ENCODE peak calls at places on chromosomes 5 and 9, in four cellular contexts. T is GM12878, H is K562, L is HepG2. O is an unnamed sample.

GRCh38 chr5:79512692-79513518 is 1.0 kb downstream of the HOMER1 start:
- DNase-seq in T (no peak), H (peak; percentile 48), L (no peak), O (no peak)

GRCh38 chr9:35726876-35727438 is 5.0 kb downstream of the TLN1 start:
- DNase-seq in T (no peak), H (no peak), L (peak; percentile 35), O (no peak)

GRCh38 chr5:87829214-87829551 is 416.5 kb upstream of the CCNH start:
- DNase-seq in T (no peak), H (no peak), L (peak; percentile 19), O (no peak)

GRCh38 chr5:29252390-29252789 is 1941.1 kb upstream of the CDH6 start:
- DNase-seq in T (no peak), H (no peak), L (peak; percentile 1), O (peak; percentile 12)

GRCh38 chr9:127698985-127699670 is 7.7 kb upstream of the CFAP157 start:
- DNase-seq in T (peak; percentile 73), H (peak; percentile 98), L (no peak), O (peak; percentile 95)

GRCh38 chr5:5342784-5343183 is 79.7 kb upstream of the ICE1 start:
- DNase-seq in T (no peak), H (no peak), L (no peak), O (no peak)

GRCh38 chr5:124729687-124730359 is 16.6 kb downstream of the ZNF608 start:
- DNase-seq in T (no peak), H (no peak), L (no peak), O (no peak)

GRCh38 chr9:134219721-134220060 is 55.3 kb upstream of the RNU6ATAC start:
- DNase-seq in T (no peak), H (no peak), L (no peak), O (no peak)

GRCh38 chr9:38026021-38026809 is 42.8 kb downstream of the SHB start:
- DNase-seq in T (no peak), H (peak; percentile 66), L (peak; percentile 29), O (no peak)

GRCh38 chr9:129252937-129253819 is 75.1 kb upstream of the IER5L start:
- DNase-seq in T (no peak), H (no peak), L (peak; percentile 69), O (no peak)

GRCh38 chr5:39691993-39692392 is 267.2 kb upstream of the DAB2 start:
- DNase-seq in T (no peak), H (no peak), L (no peak), O (no peak)

GRCh38 chr9:123469231-123469630 is 113.2 kb downstream of the CRB2 start:
- DNase-seq in T (no peak), H (no peak), L (no peak), O (no peak)

GRCh38 chr5:91269198-91269597 is 113.9 kb downstream of the ARRDC3 start:
- DNase-seq in T (no peak), H (no peak), L (no peak), O (no peak)

GRCh38 chr5:67465556-67466206 is 269.1 kb upstream of the CD180 start:
- DNase-seq in T (peak; percentile 32), H (no peak), L (no peak), O (no peak)

GRCh38 chr9:137550241-137550621 is at the start of gene PNPLA7:
- DNase-seq in T (no peak), H (peak; percentile 90), L (peak; percentile 70), O (peak; percentile 80)

GRCh38 chr9:79477955-79478751 is 93.6 kb upstream of the TLE4 start:
- DNase-seq in T (no peak), H (peak; percentile 1), L (peak; percentile 5), O (peak; percentile 50)

GRCh38 chr9:35609001-35609819 is 4.1 kb downstream of the TESK1 start:
- DNase-seq in T (no peak), H (no peak), L (no peak), O (no peak)

GRCh38 chr9:130299785-130300615 is 34.4 kb downstream of the HMCN2 start:
- DNase-seq in T (no peak), H (no peak), L (no peak), O (no peak)

GRCh38 chr5:145587308-145588071 is 247.7 kb downstream of the PRELID2 start:
- DNase-seq in T (no peak), H (peak; percentile 1), L (peak; percentile 3), O (no peak)

GRCh38 chr5:74865799-74866652 is at the start of gene FAM169A:
- DNase-seq in T (no peak), H (no peak), L (no peak), O (peak; percentile 73)

GRCh38 chr5:116145416-116145815 is 60.6 kb downstream of the COMMD10 start:
- DNase-seq in T (no peak), H (no peak), L (no peak), O (no peak)

GRCh38 chr5:165559645-165560044 is 2054.2 kb downstream of the MAT2B start:
- DNase-seq in T (no peak), H (no peak), L (no peak), O (no peak)

GRCh38 chr9:134344068-134344820 is 18.0 kb downstream of the RXRA start:
- DNase-seq in T (no peak), H (peak; percentile 74), L (no peak), O (peak; percentile 46)

GRCh38 chr5:39668980-39669379 is 244.2 kb upstream of the DAB2 start:
- DNase-seq in T (no peak), H (peak; percentile 27), L (no peak), O (no peak)

GRCh38 chr9:113523421-113524141 is 60.1 kb downstream of the RGS3 start:
- DNase-seq in T (peak; percentile 85), H (no peak), L (no peak), O (no peak)

GRCh38 chr5:73513996-73514395 is 15.8 kb downstream of the BTF3 start:
- DNase-seq in T (no peak), H (no peak), L (no peak), O (no peak)

GRCh38 chr5:87298687-87299362 is 31.1 kb downstream of the RASA1 start:
- DNase-seq in T (no peak), H (no peak), L (no peak), O (no peak)

GRCh38 chr5:36607838-36608783 is 1.7 kb downstream of the SLC1A3 start:
- DNase-seq in T (no peak), H (no peak), L (no peak), O (no peak)

GRCh38 chr5:14854806-14855205 is 16.8 kb downstream of the ANKH start:
- DNase-seq in T (no peak), H (no peak), L (no peak), O (no peak)

GRCh38 chr5:125199968-125200841 is 453.8 kb upstream of the ZNF608 start:
- DNase-seq in T (no peak), H (no peak), L (no peak), O (no peak)

GRCh38 chr5:32098291-32098690 is 75.8 kb downstream of the GOLPH3 start:
- DNase-seq in T (no peak), H (no peak), L (no peak), O (no peak)

GRCh38 chr5:159903134-159903533 is 13.1 kb upstream of the ADRA1B start:
- DNase-seq in T (no peak), H (no peak), L (no peak), O (no peak)

GRCh38 chr5:103476776-103477175 is 85.8 kb downstream of the NUDT12 start:
- DNase-seq in T (no peak), H (no peak), L (no peak), O (no peak)

GRCh38 chr5:175418252-175418651 is 25.7 kb downstream of the DRD1 start:
- DNase-seq in T (no peak), H (no peak), L (no peak), O (no peak)

GRCh38 chr5:117435203-117435602 is 860.6 kb upstream of the SEMA6A start:
- DNase-seq in T (no peak), H (no peak), L (no peak), O (no peak)

GRCh38 chr5:90294604-90295003 is 115.0 kb downstream of the CETN3 start:
- DNase-seq in T (no peak), H (peak; percentile 10), L (peak; percentile 13), O (peak; percentile 33)

GRCh38 chr5:143403607-143404415 is at the start of gene NR3C1:
- DNase-seq in T (no peak), H (peak; percentile 89), L (peak; percentile 58), O (peak; percentile 67)

GRCh38 chr9:117365438-117365837 is 49.4 kb downstream of the ASTN2 start:
- DNase-seq in T (no peak), H (no peak), L (no peak), O (no peak)
- TF ChIP-seq ATF3 in T (no peak), H (no peak), L (no peak), O (no peak)

DNA sequence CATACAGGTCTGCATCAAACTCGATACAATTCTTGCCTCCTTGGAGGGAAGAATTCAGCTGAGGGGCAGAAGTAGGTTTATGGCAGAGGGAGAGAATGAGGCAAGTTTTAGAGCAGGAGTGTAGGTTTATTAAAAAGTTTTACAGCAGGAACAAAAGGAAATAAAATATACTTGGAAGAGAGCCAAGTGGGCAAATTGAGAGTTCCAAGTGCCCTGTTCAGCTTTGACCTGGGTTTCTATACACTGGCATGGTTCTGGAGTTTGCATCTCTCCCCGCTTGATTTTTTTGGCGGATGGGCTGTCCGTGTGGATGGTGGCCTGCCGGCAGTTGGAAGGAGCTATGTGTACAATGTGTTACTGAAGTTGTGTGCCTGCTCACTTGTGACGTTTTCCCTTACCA is 116.1 kb downstream of the ALDH1A1 start:
- DNase-seq in T (no peak), H (no peak), L (no peak), O (no peak)
- TF ChIP-seq CBFB in T (no peak), H (no peak), L (no peak), O (no peak)

DNA sequence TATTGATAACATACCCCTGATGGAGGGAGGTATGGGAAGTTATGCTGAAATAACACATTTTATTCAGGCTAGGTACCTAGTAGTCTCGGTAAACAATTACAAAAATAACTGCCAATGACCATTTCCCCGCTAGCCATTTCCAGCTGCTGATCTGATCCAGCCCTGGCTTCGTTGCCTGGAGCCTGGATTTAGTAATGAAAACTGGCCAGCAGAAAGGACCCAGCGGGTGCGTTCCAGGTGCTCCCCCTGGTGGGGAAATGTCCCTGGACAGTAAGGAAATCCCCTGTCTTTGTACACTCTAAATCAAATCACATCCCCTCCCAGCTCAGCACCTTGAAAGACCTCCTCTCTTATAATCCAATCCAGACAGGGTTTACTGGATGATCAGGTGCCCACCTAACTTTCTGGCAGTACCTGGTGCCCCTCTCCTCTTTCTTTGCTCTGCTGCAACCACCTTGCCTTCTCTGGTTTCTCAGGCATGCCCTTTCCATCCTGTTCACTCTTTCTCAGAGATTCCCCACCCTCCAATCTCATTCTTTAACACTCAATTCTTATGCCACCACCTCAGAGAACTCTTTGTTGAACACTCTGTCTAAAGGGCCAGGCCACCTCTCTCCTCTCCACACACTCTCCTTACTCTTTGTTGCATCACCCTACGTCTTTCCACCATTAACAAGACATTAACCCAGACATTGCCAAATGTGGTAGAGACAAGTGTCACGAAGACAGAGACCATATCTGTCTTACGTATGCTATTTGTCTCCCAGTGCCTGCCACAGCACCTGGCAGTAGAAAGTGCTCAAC is 50.1 kb upstream of the SMAD5 start:
- DNase-seq in T (no peak), H (peak; percentile 79), L (peak; percentile 59), O (peak; percentile 85)
- TF ChIP-seq ATF3 in T (no peak), H (no peak), L (no peak), O (no peak)

GRCh38 chr9:101126556-101126955 is 98.0 kb downstream of the PLPPR1 start:
- DNase-seq in T (no peak), H (no peak), L (no peak), O (no peak)

GRCh38 chr9:101131326-101131725 is 102.8 kb downstream of the PLPPR1 start:
- DNase-seq in T (no peak), H (no peak), L (no peak), O (no peak)

GRCh38 chr9:101128623-101129022 is 100.1 kb downstream of the PLPPR1 start:
- DNase-seq in T (no peak), H (no peak), L (no peak), O (no peak)

GRCh38 chr9:101130089-101130488 is 101.6 kb downstream of the PLPPR1 start:
- DNase-seq in T (no peak), H (no peak), L (no peak), O (no peak)
- TF ChIP-seq CBFB in T (no peak), H (no peak), L (no peak), O (no peak)

GRCh38 chr9:115267788-115268187 is 149.8 kb upstream of the TNC start:
- DNase-seq in T (no peak), H (no peak), L (no peak), O (no peak)
- TF ChIP-seq ATF3 in T (no peak), H (no peak), L (no peak), O (no peak)